ENCODE peak calls at places on chromosomes 3 and 15, in seven cellular contexts. Z, R, B, K, F, D and I are unnamed samples.

GRCh38 chr15:53978248-53978906 is at the start of gene UNC13C:
- DNase-seq in Z (no peak), R (peak; percentile 30), B (no peak), K (no peak), F (peak; percentile 73), D (peak; percentile 1), I (no peak)

GRCh38 chr15:43974852-43975251 is 148.1 kb downstream of the WDR76 start:
- DNase-seq in Z (no peak), R (no peak), B (peak; percentile 57), K (no peak), F (no peak), D (peak; percentile 57), I (no peak)

GRCh38 chr15:43412096-43412495 is 41.2 kb downstream of the TUBGCP4 start:
- DNase-seq in Z (no peak), R (no peak), B (no peak), K (no peak), F (no peak), D (no peak), I (no peak)

GRCh38 chr3:100982710-100983109 is 10.5 kb downstream of the ABI3BP start:
- DNase-seq in Z (no peak), R (no peak), B (no peak), K (no peak), F (no peak), D (no peak), I (no peak)

GRCh38 chr3:175893566-175893965 is 1034.4 kb downstream of the NAALADL2 start:
- DNase-seq in Z (no peak), R (no peak), B (no peak), K (no peak), F (no peak), D (no peak), I (no peak)

GRCh38 chr3:177610677-177611654 is 413.7 kb upstream of the TBL1XR1 start:
- DNase-seq in Z (no peak), R (no peak), B (no peak), K (no peak), F (no peak), D (peak; percentile 62), I (no peak)

GRCh38 chr3:177195941-177196472 is 1.3 kb downstream of the TBL1XR1 start:
- DNase-seq in Z (no peak), R (no peak), B (no peak), K (no peak), F (no peak), D (no peak), I (peak; percentile 86)

GRCh38 chr3:169241575-169241927 is 422.0 kb downstream of the MECOM start:
- DNase-seq in Z (no peak), R (no peak), B (no peak), K (no peak), F (no peak), D (no peak), I (no peak)

GRCh38 chr15:63388511-63388910 is 6.9 kb upstream of the CA12 start:
- DNase-seq in Z (no peak), R (no peak), B (no peak), K (no peak), F (no peak), D (no peak), I (no peak)

GRCh38 chr15:73897441-73898261 is 24.3 kb downstream of the TBC1D21 start:
- DNase-seq in Z (peak; percentile 37), R (peak; percentile 81), B (no peak), K (peak; percentile 94), F (peak; percentile 85), D (peak; percentile 25), I (peak; percentile 40)

GRCh38 chr3:39254806-39255449 is 24.9 kb downstream of the CX3CR1 start:
- DNase-seq in Z (no peak), R (no peak), B (no peak), K (no peak), F (no peak), D (no peak), I (no peak)

GRCh38 chr15:89429023-89429422 is 67.4 kb downstream of the RHCG start:
- DNase-seq in Z (no peak), R (peak; percentile 49), B (no peak), K (no peak), F (no peak), D (no peak), I (no peak)

GRCh38 chr3:169600732-169601131 is 62.8 kb downstream of the MECOM start:
- DNase-seq in Z (no peak), R (no peak), B (no peak), K (no peak), F (no peak), D (no peak), I (no peak)

GRCh38 chr3:111917300-111917699 is 58.2 kb downstream of the PHLDB2 start:
- DNase-seq in Z (peak; percentile 95), R (no peak), B (no peak), K (no peak), F (no peak), D (no peak), I (no peak)

GRCh38 chr3:126751611-126752302 is 47.7 kb downstream of the CHCHD6 start:
- DNase-seq in Z (no peak), R (no peak), B (no peak), K (no peak), F (peak; percentile 59), D (no peak), I (no peak)

GRCh38 chr3:51985063-51985462 is 1.7 kb downstream of the ACY1 start:
- DNase-seq in Z (no peak), R (no peak), B (no peak), K (no peak), F (no peak), D (no peak), I (no peak)

GRCh38 chr3:51984269-51984647 is 923 bp downstream of the ACY1 start:
- DNase-seq in Z (no peak), R (no peak), B (no peak), K (no peak), F (no peak), D (no peak), I (no peak)

GRCh38 chr3:51982352-51982837 is 940 bp upstream of the ACY1 start:
- DNase-seq in Z (peak; percentile 57), R (peak; percentile 87), B (no peak), K (no peak), F (peak; percentile 66), D (peak; percentile 91), I (peak; percentile 66)

GRCh38 chr3:51983578-51984268 is 388 bp downstream of the ACY1 start:
- DNase-seq in Z (no peak), R (no peak), B (no peak), K (no peak), F (no peak), D (no peak), I (no peak)

GRCh38 chr3:51982838-51983577 is at the start of gene ACY1:
- DNase-seq in Z (peak; percentile 57), R (peak; percentile 97), B (peak; percentile 43), K (peak; percentile 79), F (peak; percentile 89), D (peak; percentile 87), I (peak; percentile 94)
- TF ChIP-seq JUND in Z (no peak), R (no peak), B (no peak), K (no peak), F (no peak), D (peak; percentile 54), I (no peak)

GRCh38 chr15:75904241-75904631 is 558 bp downstream of the FBXO22 start:
- DNase-seq in Z (no peak), R (peak; percentile 61), B (no peak), K (no peak), F (no peak), D (peak; percentile 43), I (peak; percentile 62)
- TF ChIP-seq JUND in Z (no peak), R (no peak), B (no peak), K (no peak), F (no peak), D (no peak), I (no peak)

DNA sequence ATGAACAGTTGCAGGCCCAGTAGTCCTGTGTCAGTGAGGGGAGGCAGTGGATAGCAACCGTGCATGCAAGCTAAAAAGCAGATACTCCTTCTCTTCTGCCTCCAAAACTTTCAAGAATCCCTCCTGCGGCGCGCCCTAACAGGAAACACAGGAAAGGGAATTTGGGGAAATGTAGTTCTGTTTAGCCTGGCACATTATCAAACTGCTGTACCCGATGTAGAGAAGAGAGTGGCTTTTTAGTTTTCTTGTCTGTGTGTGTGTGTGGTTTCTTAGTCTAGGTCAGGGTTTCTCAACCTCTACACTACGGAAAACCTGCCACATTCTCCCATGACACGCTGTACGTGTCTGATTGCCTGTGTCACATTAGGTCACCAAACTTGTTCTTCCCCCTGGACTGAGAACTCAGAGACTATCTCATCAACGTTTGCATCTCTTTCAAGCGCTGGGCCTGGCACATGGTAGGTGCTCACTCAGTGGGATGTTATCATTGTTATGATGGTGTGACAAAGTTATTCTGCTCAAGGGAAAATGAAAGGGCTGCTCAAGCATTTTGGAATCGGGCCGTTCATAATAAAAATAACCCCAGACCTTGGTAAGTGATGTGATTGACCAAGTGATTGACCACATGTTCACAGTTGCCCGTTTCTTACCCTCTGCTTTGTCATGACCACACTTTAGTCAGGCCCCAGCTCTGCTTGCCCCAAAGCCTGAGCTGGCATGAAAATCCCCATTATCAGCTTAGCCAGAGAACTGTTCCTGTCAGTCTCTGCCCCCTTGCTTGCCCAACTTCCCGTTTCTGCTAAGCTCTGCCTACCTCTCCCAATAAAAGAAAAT is 33.2 kb downstream of the TM4SF4 start:
- DNase-seq in Z (no peak), R (no peak), B (peak; percentile 17), K (no peak), F (no peak), D (no peak), I (peak; percentile 23)
- TF ChIP-seq JUND in Z (no peak), R (no peak), B (no peak), K (no peak), F (no peak), D (no peak), I (no peak)

GRCh38 chr3:185540705-185541104 is 11.7 kb downstream of the LIPH start:
- DNase-seq in Z (no peak), R (peak; percentile 24), B (no peak), K (no peak), F (no peak), D (no peak), I (no peak)
- TF ChIP-seq JUND in Z (no peak), R (no peak), B (no peak), K (no peak), F (no peak), D (no peak), I (no peak)

GRCh38 chr3:129618901-129619671 is 12.6 kb upstream of the PLXND1 start:
- DNase-seq in Z (no peak), R (no peak), B (no peak), K (no peak), F (no peak), D (no peak), I (no peak)
- TF ChIP-seq JUND in Z (no peak), R (no peak), B (no peak), K (no peak), F (no peak), D (no peak), I (no peak)

DNA sequence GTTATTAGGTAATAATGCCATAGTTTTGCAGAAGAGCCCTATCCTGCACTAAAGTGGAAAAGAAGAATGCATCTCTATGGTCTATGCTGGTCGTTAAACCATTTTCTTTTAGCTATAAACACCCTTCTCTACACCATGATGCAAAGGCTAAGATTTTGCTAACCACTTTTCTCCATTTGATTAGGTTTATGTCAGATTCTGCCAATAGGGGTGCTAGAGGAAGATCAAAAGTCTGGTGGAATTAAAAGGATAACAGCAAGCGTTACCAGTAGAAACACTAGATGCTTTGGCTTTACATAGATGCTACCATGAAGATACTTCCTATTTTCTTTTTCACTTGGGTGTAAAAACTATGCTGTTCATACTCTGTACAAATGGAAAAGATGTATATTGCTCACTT is 669.8 kb upstream of the ARPP21 start:
- DNase-seq in Z (no peak), R (no peak), B (no peak), K (no peak), F (no peak), D (no peak), I (no peak)
- TF ChIP-seq JUND in Z (no peak), R (no peak), B (no peak), K (no peak), F (no peak), D (no peak), I (no peak)

GRCh38 chr15:86055688-86056087 is 24.0 kb upstream of the AGBL1 start:
- DNase-seq in Z (no peak), R (no peak), B (no peak), K (no peak), F (no peak), D (no peak), I (no peak)
- TF ChIP-seq JUND in Z (no peak), R (no peak), B (no peak), K (no peak), F (no peak), D (no peak), I (no peak)